ENCODE peak calls at places on chromosomes 13 and 19, in four cellular contexts. X is neural crest cell, N is GM04504, A is fibroblast of the conjunctiva. Q is an unnamed sample.

GRCh38 chr13:32126298-32126697 is 94.7 kb downstream of the FRY start:
- DNase-seq in X (no peak), N (no peak), A (no peak), Q (no peak)

GRCh38 chr13:102261809-102262208 is 140.0 kb downstream of the FGF14 start:
- DNase-seq in X (no peak), N (no peak), A (no peak), Q (no peak)

GRCh38 chr19:9178901-9179300 is at the start of gene OR7D2:
- DNase-seq in X (no peak), N (no peak), A (no peak), Q (no peak)

GRCh38 chr13:80339841-80340642 is 884 bp downstream of the SPRY2 start:
- DNase-seq in X (peak), N (no peak), A (no peak), Q (no peak)

GRCh38 chr13:51663980-51664957 is 80.0 kb downstream of the WDFY2 start:
- DNase-seq in X (no peak), N (no peak), A (no peak), Q (no peak)

GRCh38 chr19:19582471-19582870 is 36.0 kb downstream of the PBX4 start:
- DNase-seq in X (no peak), N (no peak), A (no peak), Q (no peak)

GRCh38 chr19:55255618-55256423 is 3.0 kb downstream of the PPP6R1 start:
- DNase-seq in X (no peak), N (no peak), A (no peak), Q (peak)

GRCh38 chr19:15498156-15498858 is 10.0 kb upstream of the CYP4F22 start:
- DNase-seq in X (no peak), N (no peak), A (no peak), Q (no peak)

GRCh38 chr19:49355890-49356289 is 6.3 kb downstream of the TEAD2 start:
- DNase-seq in X (no peak), N (peak), A (no peak), Q (no peak)

GRCh38 chr19:38718747-38719543 is 25.3 kb downstream of the CAPN12 start:
- DNase-seq in X (no peak), N (peak), A (peak), Q (no peak)

GRCh38 chr13:101144808-101145419 is 271.4 kb downstream of the NALCN start:
- DNase-seq in X (no peak), N (no peak), A (peak), Q (peak)

GRCh38 chr13:113862766-113863510 is 938 bp downstream of the GAS6 start:
- DNase-seq in X (no peak), N (no peak), A (no peak), Q (no peak)

GRCh38 chr13:34358811-34359513 is 541.0 kb downstream of the RFC3 start:
- DNase-seq in X (no peak), N (peak), A (peak), Q (peak)

GRCh38 chr19:49689133-49690072 is at the start of gene ADM5:
- DNase-seq in X (no peak), N (no peak), A (no peak), Q (no peak)

GRCh38 chr13:25375727-25376358 is 4.1 kb downstream of the ATP8A2 start:
- DNase-seq in X (peak), N (peak), A (peak), Q (peak)

GRCh38 chr19:3968556-3969434 is 2.1 kb downstream of the DAPK3 start:
- DNase-seq in X (peak), N (peak), A (peak), Q (peak)

GRCh38 chr19:13181747-13182388 is 31.7 kb downstream of the IER2 start:
- DNase-seq in X (no peak), N (no peak), A (no peak), Q (no peak)

GRCh38 chr13:50950808-50951207 is 41.2 kb downstream of the RNASEH2B start:
- DNase-seq in X (no peak), N (no peak), A (no peak), Q (peak)

GRCh38 chr13:66992683-66993082 is 237.5 kb downstream of the PCDH9 start:
- DNase-seq in X (no peak), N (no peak), A (no peak), Q (no peak)